ENCODE peak calls at places on chromosomes 5 and 9, in six cellular contexts. P, C, B, Z, O and W are unnamed samples.

GRCh38 chr9:14313951-14314423 is at the start of gene NFIB:
- DNase-seq in P (peak), C (no peak), B (peak), Z (peak), O (peak), W (peak)

GRCh38 chr9:125932012-125932411 is 184.8 kb downstream of the PBX3 start:
- DNase-seq in P (no peak), C (no peak), B (peak), Z (no peak), O (peak), W (peak)

GRCh38 chr9:101977614-101978210 is 239.3 kb upstream of the GRIN3A start:
- DNase-seq in P (no peak), C (no peak), B (peak), Z (no peak), O (peak), W (no peak)

GRCh38 chr9:92729735-92730155 is 34.9 kb downstream of the BICD2 start:
- DNase-seq in P (no peak), C (no peak), B (no peak), Z (no peak), O (no peak), W (no peak)

GRCh38 chr5:69517763-69518212 is 25.2 kb downstream of the OCLN start:
- DNase-seq in P (no peak), C (no peak), B (peak), Z (no peak), O (peak), W (no peak)

GRCh38 chr9:105191508-105192118 is 52.8 kb upstream of the SLC44A1 start:
- DNase-seq in P (no peak), C (no peak), B (no peak), Z (no peak), O (peak), W (no peak)

GRCh38 chr9:134413890-134414731 is 87.9 kb downstream of the RXRA start:
- DNase-seq in P (peak), C (no peak), B (peak), Z (no peak), O (no peak), W (peak)

GRCh38 chr5:74375271-74375670 is 265.3 kb downstream of the ENC1 start:
- DNase-seq in P (no peak), C (no peak), B (peak), Z (no peak), O (peak), W (no peak)

GRCh38 chr9:20290287-20290686 is 332.0 kb downstream of the MLLT3 start:
- DNase-seq in P (no peak), C (no peak), B (no peak), Z (no peak), O (no peak), W (no peak)

GRCh38 chr9:11088826-11089374 is 476.1 kb upstream of the PTPRD start:
- DNase-seq in P (no peak), C (no peak), B (no peak), Z (no peak), O (no peak), W (no peak)

GRCh38 chr9:129307227-129307970 is 129.3 kb upstream of the IER5L start:
- DNase-seq in P (no peak), C (no peak), B (no peak), Z (no peak), O (no peak), W (no peak)

GRCh38 chr5:148179234-148179824 is 11.0 kb downstream of the SPINK14 start:
- DNase-seq in P (no peak), C (no peak), B (peak), Z (no peak), O (peak), W (no peak)

GRCh38 chr5:133032852-133033742 is 6.7 kb upstream of the ZCCHC10 start:
- DNase-seq in P (no peak), C (no peak), B (peak), Z (no peak), O (no peak), W (no peak)

GRCh38 chr5:31768046-31768445 is 129.1 kb downstream of the PDZD2 start:
- DNase-seq in P (no peak), C (no peak), B (no peak), Z (no peak), O (no peak), W (no peak)

GRCh38 chr9:138083873-138084272 is 206.3 kb downstream of the CACNA1B start:
- DNase-seq in P (no peak), C (no peak), B (no peak), Z (no peak), O (no peak), W (no peak)

GRCh38 chr5:133275631-133276030 is 223.8 kb downstream of the HSPA4 start:
- DNase-seq in P (no peak), C (no peak), B (no peak), Z (no peak), O (no peak), W (no peak)

GRCh38 chr5:84729326-84729725 is 344.6 kb upstream of the EDIL3 start:
- DNase-seq in P (no peak), C (no peak), B (no peak), Z (no peak), O (no peak), W (no peak)

GRCh38 chr9:107504585-107505455 is 15.3 kb upstream of the KLF4 start:
- DNase-seq in P (no peak), C (no peak), B (peak), Z (no peak), O (peak), W (no peak)

GRCh38 chr5:123626051-123626450 is 114.1 kb downstream of the CSNK1G3 start:
- DNase-seq in P (no peak), C (no peak), B (no peak), Z (no peak), O (no peak), W (no peak)

GRCh38 chr9:109027176-109027575 is 13.9 kb upstream of the CTNNAL1 start:
- DNase-seq in P (no peak), C (no peak), B (peak), Z (no peak), O (no peak), W (no peak)

GRCh38 chr5:95392593-95393182 is 1.5 kb downstream of the FAM81B start:
- DNase-seq in P (no peak), C (no peak), B (peak), Z (no peak), O (no peak), W (no peak)

GRCh38 chr5:110086658-110087388 is 397.1 kb downstream of the MAN2A1 start:
- DNase-seq in P (peak), C (peak), B (peak), Z (no peak), O (no peak), W (peak)

GRCh38 chr9:5578018-5578697 is 50.7 kb upstream of the RIC1 start:
- DNase-seq in P (no peak), C (no peak), B (no peak), Z (no peak), O (no peak), W (no peak)

GRCh38 chr9:2720179-2720654 is 2.9 kb downstream of the KCNV2 start:
- DNase-seq in P (no peak), C (no peak), B (peak), Z (no peak), O (no peak), W (no peak)

GRCh38 chr9:136947955-136948510 is 3.0 kb downstream of the C8G start:
- DNase-seq in P (peak), C (no peak), B (peak), Z (peak), O (peak), W (peak)

GRCh38 chr9:2816476-2817141 is 27.3 kb downstream of the PUM3 start:
- DNase-seq in P (no peak), C (no peak), B (peak), Z (no peak), O (no peak), W (no peak)

GRCh38 chr5:116938488-116938887 is 363.9 kb upstream of the SEMA6A start:
- DNase-seq in P (no peak), C (no peak), B (no peak), Z (peak), O (no peak), W (peak)

GRCh38 chr9:125886365-125886764 is 139.2 kb downstream of the PBX3 start:
- DNase-seq in P (no peak), C (no peak), B (no peak), Z (no peak), O (no peak), W (no peak)

GRCh38 chr9:19239955-19240354 is 9.5 kb downstream of the DENND4C start:
- DNase-seq in P (no peak), C (no peak), B (no peak), Z (no peak), O (no peak), W (no peak)

GRCh38 chr5:43000198-43000840 is 39.8 kb downstream of the ANXA2R start:
- DNase-seq in P (no peak), C (no peak), B (peak), Z (no peak), O (no peak), W (peak)

GRCh38 chr5:88674262-88675158 is 208.5 kb downstream of the MEF2C start:
- DNase-seq in P (peak), C (peak), B (no peak), Z (peak), O (peak), W (peak)

GRCh38 chr5:171616002-171616780 is 169.4 kb upstream of the SMIM23 start:
- DNase-seq in P (no peak), C (no peak), B (no peak), Z (no peak), O (no peak), W (peak)

GRCh38 chr9:134492281-134492691 is 149.3 kb upstream of the COL5A1 start:
- DNase-seq in P (no peak), C (no peak), B (peak), Z (no peak), O (no peak), W (peak)